ENCODE peak calls at places on chromosomes 3 and 15, in five cellular contexts. One of them, this sample, is unnamed.

GRCh38 chr3:127262533-127262932 is 25.3 kb downstream of the PRR20G start:
- DNase-seq in dorsolateral prefrontal cortex: no peak
- DNase-seq in non-pigmented ciliary epithelial cell: no peak
- DNase-seq in stimulated activated CD4-positive, alpha-beta T cell treated with anti-CD3 and anti-CD28 coated beads, TNF-alpha, amount 100 ng/mL, for 1 hour: no peak
- DNase-seq in A549: no peak
- DNase-seq in this sample: no peak

GRCh38 chr3:187012609-187013051 is 82.3 kb downstream of the ST6GAL1 start:
- DNase-seq in stimulated activated CD4-positive, alpha-beta T cell treated with anti-CD3 and anti-CD28 coated beads, TNF-alpha, amount 100 ng/mL, for 1 hour: peak
- DNase-seq in dorsolateral prefrontal cortex: no peak
- DNase-seq in A549: no peak
- DNase-seq in non-pigmented ciliary epithelial cell: no peak
- DNase-seq in this sample: no peak

GRCh38 chr3:27279153-27279552 is 90.0 kb downstream of the NEK10 start:
- DNase-seq in dorsolateral prefrontal cortex: no peak
- DNase-seq in stimulated activated CD4-positive, alpha-beta T cell treated with anti-CD3 and anti-CD28 coated beads, TNF-alpha, amount 100 ng/mL, for 1 hour: no peak
- DNase-seq in non-pigmented ciliary epithelial cell: no peak
- DNase-seq in A549: peak
- DNase-seq in this sample: peak

GRCh38 chr15:92884459-92884812 is 15.7 kb upstream of the CHD2 start:
- DNase-seq in A549: no peak
- DNase-seq in non-pigmented ciliary epithelial cell: no peak
- DNase-seq in dorsolateral prefrontal cortex: no peak
- DNase-seq in stimulated activated CD4-positive, alpha-beta T cell treated with anti-CD3 and anti-CD28 coated beads, TNF-alpha, amount 100 ng/mL, for 1 hour: no peak
- DNase-seq in this sample: no peak

GRCh38 chr3:106573605-106574004 is 704.8 kb upstream of the CBLB start:
- DNase-seq in non-pigmented ciliary epithelial cell: no peak
- DNase-seq in A549: no peak
- DNase-seq in dorsolateral prefrontal cortex: no peak
- DNase-seq in stimulated activated CD4-positive, alpha-beta T cell treated with anti-CD3 and anti-CD28 coated beads, TNF-alpha, amount 100 ng/mL, for 1 hour: no peak
- DNase-seq in this sample: no peak

GRCh38 chr15:100330221-100330620 is 11.6 kb downstream of the ADAMTS17 start:
- DNase-seq in dorsolateral prefrontal cortex: no peak
- DNase-seq in A549: no peak
- DNase-seq in non-pigmented ciliary epithelial cell: no peak
- DNase-seq in stimulated activated CD4-positive, alpha-beta T cell treated with anti-CD3 and anti-CD28 coated beads, TNF-alpha, amount 100 ng/mL, for 1 hour: no peak
- DNase-seq in this sample: no peak

GRCh38 chr15:58762731-58763130 is 8.4 kb upstream of the MINDY2 start:
- DNase-seq in non-pigmented ciliary epithelial cell: no peak
- DNase-seq in stimulated activated CD4-positive, alpha-beta T cell treated with anti-CD3 and anti-CD28 coated beads, TNF-alpha, amount 100 ng/mL, for 1 hour: no peak
- DNase-seq in A549: no peak
- DNase-seq in dorsolateral prefrontal cortex: no peak
- DNase-seq in this sample: no peak

GRCh38 chr15:63968122-63968524 is 78.2 kb downstream of the DAPK2 start:
- DNase-seq in dorsolateral prefrontal cortex: no peak
- DNase-seq in A549: no peak
- DNase-seq in non-pigmented ciliary epithelial cell: no peak
- DNase-seq in stimulated activated CD4-positive, alpha-beta T cell treated with anti-CD3 and anti-CD28 coated beads, TNF-alpha, amount 100 ng/mL, for 1 hour: no peak
- DNase-seq in this sample: no peak

GRCh38 chr15:38699633-38700230 is 135.1 kb upstream of the RASGRP1 start:
- DNase-seq in non-pigmented ciliary epithelial cell: no peak
- DNase-seq in A549: peak
- DNase-seq in dorsolateral prefrontal cortex: peak
- DNase-seq in stimulated activated CD4-positive, alpha-beta T cell treated with anti-CD3 and anti-CD28 coated beads, TNF-alpha, amount 100 ng/mL, for 1 hour: peak
- DNase-seq in this sample: peak

This sample was measured in brain microvascular endothelial cell.